ENCODE peak calls at places on chromosomes 5 and 9, in seven cellular contexts. Q, V, Y, G, N, R and U are unnamed samples. For H3K4me1, the result is how much of the 10 kb centered on the place peaks cover.

GRCh38 chr5:53069626-53070025 is 39.9 kb downstream of the MOCS2 start:
- DNase-seq in Q (no peak), V (no peak), Y (no peak), G (no peak), N (no peak), R (no peak), U (peak)

GRCh38 chr5:67826296-67826695 is 389.3 kb upstream of the PIK3R1 start:
- DNase-seq in Q (peak), V (no peak), Y (no peak), G (no peak), N (no peak), R (no peak), U (no peak)

GRCh38 chr5:112878760-112879159 is 17.7 kb downstream of the SRP19 start:
- DNase-seq in Q (no peak), V (no peak), Y (peak), G (peak), N (no peak), R (no peak), U (peak)

GRCh38 chr9:100011062-100011681 is 87.6 kb downstream of the ERP44 start:
- DNase-seq in Q (peak), V (no peak), Y (no peak), G (peak), N (no peak), R (peak), U (peak)

GRCh38 chr9:116891438-116891837 is 204.3 kb downstream of the TRIM32 start:
- DNase-seq in Q (no peak), V (no peak), Y (no peak), G (no peak), N (no peak), R (no peak), U (no peak)

GRCh38 chr9:124754289-124754688 is 16.8 kb downstream of the NR6A1 start:
- DNase-seq in Q (no peak), V (no peak), Y (no peak), G (no peak), N (no peak), R (peak), U (no peak)

GRCh38 chr9:122095010-122095767 is 2.1 kb upstream of the TTLL11 start:
- DNase-seq in Q (peak), V (no peak), Y (no peak), G (peak), N (peak), R (no peak), U (peak)

GRCh38 chr9:33374190-33374589 is 28.2 kb downstream of the AQP7 start:
- DNase-seq in Q (no peak), V (no peak), Y (no peak), G (no peak), N (no peak), R (no peak), U (no peak)

GRCh38 chr5:54990751-54991349 is 5.5 kb upstream of the ESM1 start:
- DNase-seq in Q (no peak), V (no peak), Y (no peak), G (no peak), N (no peak), R (no peak), U (no peak)

GRCh38 chr9:112002131-112002846 is 105.7 kb downstream of the UGCG start:
- DNase-seq in Q (no peak), V (no peak), Y (no peak), G (no peak), N (no peak), R (no peak), U (no peak)

GRCh38 chr5:27008604-27009564 is 29.5 kb downstream of the CDH9 start:
- DNase-seq in Q (no peak), V (no peak), Y (no peak), G (no peak), N (no peak), R (no peak), U (no peak)

DNA sequence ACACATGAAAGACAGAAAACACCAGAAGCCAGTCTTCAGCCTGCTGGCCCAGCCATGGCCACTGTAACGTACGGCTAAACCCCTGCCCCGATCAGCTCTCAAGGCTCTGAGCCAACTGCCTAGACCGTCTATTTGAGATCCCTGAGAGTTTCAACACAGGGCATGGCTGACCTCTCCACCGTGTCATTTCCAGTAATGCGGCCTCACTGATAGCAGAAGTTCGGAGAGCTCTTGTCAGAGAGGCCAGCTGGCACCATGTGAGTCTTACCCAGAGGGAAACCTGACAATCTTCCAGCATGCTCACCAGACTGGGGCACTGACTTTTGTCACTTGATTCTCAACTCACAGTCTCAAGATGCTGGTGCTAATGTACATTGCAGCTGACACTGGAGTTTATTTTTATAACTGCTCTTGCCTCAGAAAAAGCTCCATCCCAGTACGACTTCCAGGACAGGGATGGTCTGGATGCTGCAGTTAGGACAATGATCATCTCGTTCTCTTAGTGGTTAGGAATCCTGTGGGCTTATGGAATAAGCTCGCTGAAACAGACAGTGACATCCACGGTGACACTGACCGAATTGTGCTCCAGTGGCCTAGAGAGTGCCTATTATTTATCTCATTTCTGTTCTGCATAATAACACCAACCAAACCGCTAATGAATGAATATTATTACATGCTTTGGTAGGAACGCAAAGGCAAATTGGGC is 372.8 kb downstream of the ICE1 start:
- DNase-seq in Q (no peak), V (no peak), Y (no peak), G (no peak), N (no peak), R (no peak), U (no peak)
- H3K4me1 ChIP-seq in Q (under half), V (under half), Y (under half), G (under half), N (under half), R (under half), U (under half)

GRCh38 chr5:151093476-151093889 is 12.6 kb upstream of the TNIP1 start:
- DNase-seq in Q (no peak), V (no peak), Y (no peak), G (no peak), N (peak), R (no peak), U (no peak)
- H3K4me3 ChIP-seq in Q (no peak), V (no peak), Y (no peak), G (no peak), N (no peak), R (no peak), U (peak)

DNA sequence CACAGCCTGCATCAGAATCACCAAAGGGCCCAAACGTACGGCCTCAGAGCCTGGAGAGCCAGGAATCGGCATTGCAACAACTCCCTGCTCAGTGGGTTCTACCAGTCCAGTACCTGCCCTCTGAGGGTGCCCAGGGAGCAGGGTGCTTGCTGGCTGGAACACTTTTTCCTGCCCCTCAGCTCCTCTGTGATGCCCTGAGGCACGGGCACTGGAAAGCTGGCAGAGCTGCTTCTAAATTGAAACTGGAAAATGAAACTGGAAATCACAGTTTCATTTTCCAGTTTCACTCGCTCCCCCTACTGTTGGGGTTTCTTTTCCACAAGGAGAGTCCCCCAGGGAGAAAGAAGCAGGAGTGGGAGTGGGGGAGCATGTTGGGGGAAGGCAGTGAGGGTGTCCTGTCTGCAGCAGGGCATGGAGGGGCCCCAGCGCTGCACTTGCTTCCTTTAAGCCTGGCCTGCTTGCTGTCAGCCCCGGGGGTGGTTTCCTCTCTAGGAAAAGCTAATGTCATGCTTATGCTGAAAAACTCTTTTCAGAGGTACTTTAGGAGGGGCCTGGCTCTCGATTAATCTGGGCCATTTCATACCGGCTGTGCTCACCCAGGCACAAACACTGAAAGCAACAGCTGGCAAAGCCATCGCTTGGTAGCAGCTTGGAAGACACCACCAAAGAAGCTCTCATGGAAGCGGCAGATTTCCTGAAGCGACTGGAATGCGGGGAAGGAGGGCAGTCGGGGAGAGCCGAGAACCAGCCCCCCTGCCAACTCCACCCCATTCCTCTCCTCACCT is 26.2 kb downstream of the IRF1 start:
- DNase-seq in Q (peak), V (no peak), Y (no peak), G (peak), N (peak), R (peak), U (peak)
- H3K4me1 ChIP-seq in Q (under half), V (under half), Y (half or more), G (half or more), N (under half), R (half or more), U (half or more)

GRCh38 chr9:135991771-135992170 is 30.6 kb upstream of the UBAC1 start:
- DNase-seq in Q (no peak), V (no peak), Y (no peak), G (no peak), N (no peak), R (no peak), U (no peak)

GRCh38 chr9:135989157-135989556 is 28.0 kb upstream of the UBAC1 start:
- DNase-seq in Q (no peak), V (no peak), Y (no peak), G (no peak), N (no peak), R (no peak), U (no peak)

GRCh38 chr9:135992486-135993408 is 31.6 kb upstream of the UBAC1 start:
- DNase-seq in Q (peak), V (peak), Y (no peak), G (peak), N (peak), R (peak), U (no peak)

GRCh38 chr9:135989722-135990467 is 28.7 kb upstream of the UBAC1 start:
- DNase-seq in Q (peak), V (peak), Y (no peak), G (peak), N (no peak), R (no peak), U (no peak)

DNA sequence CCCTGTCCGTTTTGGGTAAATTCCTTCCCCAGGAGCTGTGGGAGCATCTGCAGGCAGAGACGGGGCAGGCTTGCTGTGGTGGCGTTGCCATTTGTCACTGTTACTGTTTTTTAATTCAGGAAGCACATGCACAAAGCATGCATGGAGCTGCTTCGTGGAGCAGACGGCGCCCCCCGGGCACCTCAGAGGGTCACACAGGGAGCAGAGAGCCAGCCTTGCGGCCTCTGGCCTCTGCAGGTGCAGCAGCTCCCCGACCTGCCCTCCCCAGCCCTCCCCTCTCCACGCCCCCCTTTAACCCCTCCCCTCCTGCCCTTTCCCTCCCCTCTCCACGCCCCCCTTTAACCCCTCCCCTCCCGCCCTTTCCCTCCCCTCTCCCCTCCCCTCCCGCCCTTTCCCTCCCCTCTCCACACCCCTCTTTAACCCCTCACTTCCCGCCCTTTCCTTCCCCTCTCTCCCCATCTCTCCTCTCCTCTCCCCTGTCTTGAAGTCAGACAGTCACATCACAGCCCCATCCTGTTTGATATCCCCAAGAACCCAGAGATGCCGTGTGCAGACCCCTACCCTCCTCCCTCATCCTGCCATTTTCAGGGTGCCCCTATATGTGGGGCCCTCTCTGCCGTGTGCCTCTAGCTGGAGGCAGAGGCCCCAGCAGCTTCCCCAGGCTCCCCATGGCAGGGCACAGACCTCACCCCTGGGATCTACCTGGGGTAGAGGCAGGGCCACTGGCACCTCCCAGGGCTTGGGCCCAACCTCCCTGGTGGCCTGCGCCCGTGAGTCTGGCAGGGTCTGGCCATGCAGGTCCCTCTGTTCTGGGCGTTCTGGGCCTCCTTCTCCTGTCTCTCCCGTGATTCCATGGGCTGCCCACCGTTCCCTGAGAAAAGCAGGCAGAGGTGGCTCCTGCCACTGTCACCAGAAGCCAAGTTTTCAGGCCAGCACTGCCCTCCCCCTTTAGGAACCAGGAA is 29.6 kb upstream of the UBAC1 start:
- DNase-seq in Q (peak), V (no peak), Y (peak), G (peak), N (no peak), R (peak), U (peak)
- H3K4me3 ChIP-seq in Q (no peak), V (no peak), Y (peak), G (peak), N (no peak), R (no peak), U (no peak)

GRCh38 chr5:116437351-116437705 is 137.3 kb downstream of the SEMA6A start:
- DNase-seq in Q (no peak), V (no peak), Y (no peak), G (no peak), N (no peak), R (no peak), U (no peak)
- H3K4me1 ChIP-seq in Q (half or more), V (under half), Y (under half), G (under half), N (under half), R (under half), U (under half)